ENCODE peak calls at places on chromosomes 12 and 14, in five cellular contexts. One of them, this sample, is unnamed.

GRCh38 chr12:101671839-101672238 is 25.6 kb upstream of the CHPT1 start:
- DNase-seq in endothelial cell: no peak
- DNase-seq in heart right ventricle: no peak
- DNase-seq in heart left ventricle: no peak
- DNase-seq in prostate gland: no peak
- DNase-seq in this sample: no peak

GRCh38 chr12:89469361-89469760 is 55.2 kb downstream of the GALNT4 start:
- DNase-seq in endothelial cell: no peak
- DNase-seq in heart right ventricle: no peak
- DNase-seq in heart left ventricle: no peak
- DNase-seq in prostate gland: no peak
- DNase-seq in this sample: no peak

GRCh38 chr12:39127401-39127800 is 222.0 kb upstream of the CPNE8 start:
- DNase-seq in endothelial cell: no peak
- DNase-seq in heart right ventricle: no peak
- DNase-seq in heart left ventricle: no peak
- DNase-seq in prostate gland: no peak
- DNase-seq in this sample: no peak

GRCh38 chr14:39266871-39267591 is 33.3 kb downstream of the MIA2 start:
- DNase-seq in endothelial cell: peak
- DNase-seq in heart right ventricle: peak
- DNase-seq in heart left ventricle: peak
- DNase-seq in prostate gland: peak
- DNase-seq in this sample: peak

GRCh38 chr14:67003009-67003753 is 186.1 kb upstream of the GARIN2 start:
- DNase-seq in endothelial cell: no peak
- DNase-seq in heart right ventricle: no peak
- DNase-seq in heart left ventricle: no peak
- DNase-seq in prostate gland: no peak
- DNase-seq in this sample: no peak

GRCh38 chr12:21989819-21990412 is 48.7 kb upstream of the ABCC9 start:
- DNase-seq in endothelial cell: no peak
- DNase-seq in heart right ventricle: no peak
- DNase-seq in heart left ventricle: no peak
- DNase-seq in prostate gland: no peak
- DNase-seq in this sample: no peak

GRCh38 chr14:50853891-50854290 is 18.0 kb upstream of the ABHD12B start:
- DNase-seq in endothelial cell: no peak
- DNase-seq in heart right ventricle: no peak
- DNase-seq in heart left ventricle: no peak
- DNase-seq in prostate gland: no peak
- DNase-seq in this sample: no peak

GRCh38 chr12:122884860-122885259 is 11.1 kb downstream of the VPS37B start:
- DNase-seq in endothelial cell: no peak
- DNase-seq in heart right ventricle: no peak
- DNase-seq in heart left ventricle: no peak
- DNase-seq in prostate gland: no peak
- DNase-seq in this sample: no peak

DNA sequence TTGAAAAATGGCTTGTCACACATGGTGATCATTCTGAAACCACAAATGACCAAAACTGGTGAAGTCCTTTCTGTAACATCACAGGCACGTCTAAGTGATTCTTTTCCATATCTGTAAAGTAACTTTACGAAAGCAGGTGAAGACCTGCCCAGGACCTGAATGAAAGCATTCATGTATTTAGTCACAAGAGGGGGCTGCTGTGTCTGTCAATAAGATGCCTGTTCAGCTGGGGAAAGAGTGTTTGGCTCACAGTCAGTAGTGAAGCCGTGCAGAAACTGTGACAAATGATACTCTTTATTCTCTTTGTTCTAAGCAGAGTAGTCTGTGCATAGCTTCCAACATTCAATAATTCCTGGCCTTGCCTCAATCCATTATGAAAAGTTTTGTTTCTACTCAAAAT is 373.5 kb upstream of the OR4E1 start:
- DNase-seq in endothelial cell: peak
- DNase-seq in heart right ventricle: no peak
- DNase-seq in heart left ventricle: no peak
- DNase-seq in prostate gland: no peak
- DNase-seq in this sample: peak
- TF ChIP-seq CTCF in endothelial cell: no peak
- TF ChIP-seq CTCF in heart right ventricle: no peak
- TF ChIP-seq CTCF in heart left ventricle: no peak
- TF ChIP-seq CTCF in prostate gland: no peak
- TF ChIP-seq CTCF in this sample: peak

DNA sequence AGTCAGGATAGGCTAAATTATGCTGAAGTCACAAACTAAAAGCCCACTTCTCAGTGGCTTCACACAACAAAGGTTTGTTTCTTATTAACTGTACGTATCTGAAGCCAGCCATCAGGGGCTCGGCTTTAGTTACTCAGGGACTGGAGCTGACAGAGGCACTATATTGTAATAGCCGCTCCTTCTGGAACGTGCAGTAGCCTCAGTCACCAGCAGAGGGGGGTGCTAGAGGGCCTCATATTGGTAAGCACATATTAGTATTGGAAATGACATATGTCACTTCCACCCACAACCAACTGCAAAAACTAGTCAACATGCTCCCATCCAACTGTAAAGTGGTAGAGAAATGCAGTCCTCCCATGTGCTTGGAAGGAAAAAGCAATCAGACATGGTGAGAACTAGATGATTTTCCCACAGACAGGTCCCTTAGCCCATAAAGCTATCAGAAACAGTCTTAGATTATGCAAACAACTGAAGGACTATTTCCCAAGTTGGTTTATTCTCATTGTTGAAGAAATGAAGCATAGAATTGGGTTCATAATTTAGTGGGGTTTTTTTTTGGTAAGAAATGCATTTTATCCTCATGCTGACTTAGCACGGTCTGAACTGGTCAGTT is 183.6 kb upstream of the G2E3 start:
- DNase-seq in endothelial cell: peak
- DNase-seq in heart right ventricle: peak
- DNase-seq in heart left ventricle: peak
- DNase-seq in prostate gland: peak
- DNase-seq in this sample: peak
- TF ChIP-seq CTCF in endothelial cell: peak
- TF ChIP-seq CTCF in heart right ventricle: peak
- TF ChIP-seq CTCF in heart left ventricle: peak
- TF ChIP-seq CTCF in prostate gland: peak
- TF ChIP-seq CTCF in this sample: peak

DNA sequence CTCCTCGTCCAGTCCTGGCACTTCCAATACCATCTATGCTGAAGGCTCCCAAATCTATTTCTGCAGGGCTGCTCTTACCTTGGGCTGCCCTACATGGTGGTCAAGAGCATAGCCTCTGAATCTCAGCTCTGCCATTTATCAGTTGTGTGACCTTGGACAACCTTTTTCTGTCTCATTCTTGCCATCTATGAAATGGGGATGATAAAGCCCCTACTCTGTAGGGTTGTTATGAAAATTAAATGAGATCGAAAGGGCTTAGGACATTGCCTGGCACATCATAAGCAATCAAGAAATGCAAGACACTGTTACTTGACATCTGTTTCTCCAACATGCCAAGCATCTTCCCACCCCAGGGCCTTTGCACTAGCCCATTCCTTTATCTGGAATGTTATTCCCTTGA is 45.5 kb upstream of the GPATCH2L start:
- DNase-seq in endothelial cell: no peak
- DNase-seq in heart right ventricle: no peak
- DNase-seq in heart left ventricle: no peak
- DNase-seq in prostate gland: no peak
- DNase-seq in this sample: no peak
- TF ChIP-seq CTCF in endothelial cell: no peak
- TF ChIP-seq CTCF in heart right ventricle: no peak
- TF ChIP-seq CTCF in heart left ventricle: no peak
- TF ChIP-seq CTCF in prostate gland: no peak
- TF ChIP-seq CTCF in this sample: no peak

GRCh38 chr12:99393763-99394162 is 253.8 kb upstream of the GARIN6 start:
- DNase-seq in endothelial cell: no peak
- DNase-seq in heart right ventricle: no peak
- DNase-seq in heart left ventricle: no peak
- DNase-seq in prostate gland: no peak
- DNase-seq in this sample: no peak
- TF ChIP-seq CTCF in endothelial cell: no peak
- TF ChIP-seq CTCF in heart right ventricle: no peak
- TF ChIP-seq CTCF in heart left ventricle: no peak
- TF ChIP-seq CTCF in prostate gland: no peak
- TF ChIP-seq CTCF in this sample: no peak

DNA sequence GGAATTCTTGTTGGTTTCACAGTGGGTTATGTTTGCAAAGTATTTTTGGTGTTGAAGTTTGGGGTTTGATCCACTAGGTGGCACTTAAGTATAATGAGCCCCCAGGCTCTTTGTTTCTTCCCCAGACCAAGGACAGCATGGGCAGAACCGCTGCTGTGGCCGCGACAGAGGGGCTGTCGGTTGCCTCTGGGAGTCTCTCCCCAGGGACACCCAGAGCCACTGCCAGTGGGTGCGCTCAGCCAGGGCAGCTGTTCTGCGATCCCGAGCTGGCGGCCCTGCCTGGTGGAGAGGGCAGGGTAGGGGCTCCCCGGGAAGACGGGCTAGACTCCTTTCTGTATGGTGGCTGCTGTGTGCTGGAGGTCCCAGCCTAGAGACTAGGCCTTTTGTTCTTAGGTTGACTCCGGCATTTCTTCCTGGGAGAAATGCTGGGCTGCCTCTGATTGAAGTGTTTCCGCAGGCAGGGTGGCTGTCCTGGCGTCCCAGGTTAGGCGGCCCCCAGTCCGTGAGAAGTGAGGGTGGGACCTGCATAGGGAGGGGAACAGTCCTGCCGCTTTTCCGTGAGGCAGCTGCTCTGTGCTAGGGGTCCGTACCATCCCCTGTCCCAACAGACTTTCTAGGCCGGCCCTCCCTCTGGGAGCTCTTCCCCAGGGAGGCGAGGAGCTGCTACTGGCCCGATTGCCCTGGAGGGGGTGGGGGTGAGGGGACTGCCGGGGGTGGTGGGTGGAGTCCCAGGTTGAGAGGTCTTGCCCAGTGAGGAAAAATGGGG is 253.1 kb upstream of the PELI2 start:
- DNase-seq in endothelial cell: peak
- DNase-seq in heart right ventricle: no peak
- DNase-seq in heart left ventricle: no peak
- DNase-seq in prostate gland: no peak
- DNase-seq in this sample: no peak
- TF ChIP-seq CTCF in endothelial cell: peak
- TF ChIP-seq CTCF in heart right ventricle: no peak
- TF ChIP-seq CTCF in heart left ventricle: no peak
- TF ChIP-seq CTCF in prostate gland: no peak
- TF ChIP-seq CTCF in this sample: no peak